ENCODE peak calls at places on chromosome 7, in four cellular contexts. J is neuronal stem cell, K is IMR-90, N is H1. P is an unnamed sample. For H3K4me1, the result is how much of the 10 kb centered on the place peaks cover.

GRCh38 chr7:151395036-151395367 is 14.8 kb downstream of the WDR86 start:
- DNase-seq in N (no peak), J (no peak), K (no peak), P (no peak)

GRCh38 chr7:129101746-129102145 is 42.8 kb upstream of the TSPAN33 start:
- DNase-seq in N (no peak), J (no peak), K (no peak), P (no peak)

GRCh38 chr7:85102813-85103350 is 84.0 kb downstream of the SEMA3D start:
- DNase-seq in N (no peak), K (peak), J (no peak), P (no peak)

GRCh38 chr7:40015790-40016296 is 65.8 kb downstream of the CDK13 start:
- DNase-seq in J (no peak), K (peak), N (no peak), P (no peak)

GRCh38 chr7:47866120-47866519 is 82.1 kb downstream of the PKD1L1 start:
- DNase-seq in J (no peak), K (peak), N (no peak), P (no peak)

GRCh38 chr7:100352984-100353684 is 4.8 kb upstream of the PILRB start:
- DNase-seq in K (no peak), N (no peak), J (no peak), P (no peak)

GRCh38 chr7:90025771-90026170 is 128.5 kb upstream of the STEAP1 start:
- DNase-seq in K (no peak), J (no peak), N (no peak), P (no peak)

GRCh38 chr7:920351-921070 is 34.0 kb downstream of the ADAP1 start:
- DNase-seq in J (no peak), N (peak), K (no peak), P (no peak)

GRCh38 chr7:46360811-46361210 is 439.7 kb upstream of the IGFBP3 start:
- DNase-seq in K (no peak), N (no peak), J (no peak), P (no peak)

GRCh38 chr7:78080241-78080640 is 281.7 kb downstream of the PHTF2 start:
- DNase-seq in J (no peak), K (no peak), N (no peak), P (no peak)

GRCh38 chr7:106891545-106892410 is 26.7 kb downstream of the PIK3CG start:
- DNase-seq in N (no peak), J (no peak), K (no peak), P (peak)

GRCh38 chr7:77316219-77316978 is 99.8 kb downstream of the GSAP start:
- DNase-seq in K (no peak), N (no peak), J (no peak), P (no peak)

GRCh38 chr7:30795161-30795943 is 24.1 kb downstream of the MINDY4 start:
- DNase-seq in J (no peak), K (no peak), N (no peak), P (peak)

GRCh38 chr7:18020138-18020715 is 7.4 kb downstream of the PRPS1L1 start:
- DNase-seq in N (no peak), K (no peak), J (no peak), P (peak)

GRCh38 chr7:98348726-98349474 is 52.0 kb downstream of the BAIAP2L1 start:
- DNase-seq in K (no peak), N (no peak), J (no peak), P (no peak)

GRCh38 chr7:121011401-121011800 is 22.9 kb downstream of the CPED1 start:
- DNase-seq in N (no peak), K (no peak), J (no peak), P (no peak)

DNA sequence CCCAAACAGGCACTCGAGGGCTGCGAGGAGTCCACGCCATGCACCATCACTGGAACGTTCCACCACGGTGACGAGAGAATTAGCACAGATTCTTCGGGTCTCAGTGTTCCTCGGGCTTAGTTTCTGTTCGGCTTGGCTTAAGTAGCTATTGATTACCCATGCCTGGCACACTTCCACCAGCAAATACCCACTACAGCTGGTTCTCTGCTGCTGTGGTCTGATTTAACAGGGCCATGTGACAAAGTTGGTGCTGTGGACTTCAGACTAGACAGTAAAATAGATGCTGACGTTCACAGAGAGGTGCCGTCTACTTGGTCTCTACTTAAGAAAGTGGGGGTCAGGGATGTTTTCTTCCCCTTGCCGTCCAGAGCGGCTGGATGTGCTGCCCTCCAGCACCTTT is 11.7 kb downstream of the GNA12 start:
- DNase-seq in K (no peak), J (no peak), N (no peak), P (no peak)
- H2BK120ac ChIP-seq in K (no peak), J (no peak), N (no peak), P (no peak)

GRCh38 chr7:31971049-31971665 is 99.0 kb downstream of the PDE1C start:
- DNase-seq in J (no peak), N (no peak), K (peak), P (no peak)
- H3K4me1 ChIP-seq in J (under half), N (under half), K (under half), P (under half)

GRCh38 chr7:94410471-94411466 is 16.1 kb downstream of the COL1A2 start:
- DNase-seq in J (no peak), N (no peak), K (no peak), P (no peak)
- H3K27ac ChIP-seq in J (no peak), N (no peak), K (peak), P (no peak)

DNA sequence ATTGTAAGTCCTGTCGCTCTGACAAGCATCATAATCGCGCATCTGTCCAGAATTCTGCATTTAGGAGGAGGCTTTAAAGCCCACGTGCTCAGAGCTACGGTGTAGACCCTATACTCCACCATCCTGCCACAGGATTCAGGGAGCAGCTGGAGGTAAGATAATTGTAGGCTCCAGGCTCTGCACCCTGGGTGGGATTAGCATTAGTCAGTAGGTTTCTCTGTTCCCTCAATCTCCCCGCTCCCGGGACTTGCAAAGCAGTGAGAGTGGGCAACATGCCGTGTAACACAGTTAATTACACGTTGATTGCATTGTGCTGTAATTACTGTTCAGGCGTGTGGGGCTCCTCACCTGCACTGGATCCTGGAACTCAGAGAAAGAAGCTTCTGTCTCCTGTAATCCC is 89.3 kb upstream of the CUX1 start:
- DNase-seq in N (no peak), J (no peak), K (no peak), P (no peak)
- H2BK120ac ChIP-seq in N (no peak), J (no peak), K (peak), P (no peak)

GRCh38 chr7:2980406-2981102 is 63.1 kb downstream of the CARD11 start:
- DNase-seq in N (no peak), K (no peak), J (no peak), P (no peak)

GRCh38 chr7:2978403-2978802 is 65.3 kb downstream of the CARD11 start:
- DNase-seq in J (no peak), N (peak), K (no peak), P (peak)

GRCh38 chr7:2979276-2979675 is 64.4 kb downstream of the CARD11 start:
- DNase-seq in J (no peak), N (no peak), K (no peak), P (no peak)

GRCh38 chr7:2981103-2981480 is 62.6 kb downstream of the CARD11 start:
- DNase-seq in J (no peak), N (no peak), K (no peak), P (no peak)

GRCh38 chr7:2979951-2980350 is 63.7 kb downstream of the CARD11 start:
- DNase-seq in N (no peak), J (no peak), K (no peak), P (no peak)
- H3K4me1 ChIP-seq in N (under half), J (under half), K (under half), P (under half)

GRCh38 chr7:4111166-4111565 is 570.9 kb upstream of the FOXK1 start:
- DNase-seq in K (no peak), J (no peak), N (no peak), P (no peak)

GRCh38 chr7:4108951-4109350 is 573.1 kb upstream of the FOXK1 start:
- DNase-seq in K (no peak), N (no peak), J (no peak), P (no peak)

GRCh38 chr7:4109481-4110110 is 572.5 kb upstream of the FOXK1 start:
- DNase-seq in K (no peak), N (no peak), J (no peak), P (no peak)

GRCh38 chr7:4113271-4113670 is 568.8 kb upstream of the FOXK1 start:
- DNase-seq in N (no peak), K (no peak), J (no peak), P (no peak)

GRCh38 chr7:4110438-4110837 is 571.7 kb upstream of the FOXK1 start:
- DNase-seq in J (no peak), K (no peak), N (no peak), P (no peak)
- H3K27ac ChIP-seq in J (no peak), K (no peak), N (no peak), P (no peak)

GRCh38 chr7:131190146-131190545 is 137.5 kb upstream of the MKLN1 start:
- DNase-seq in N (peak), J (no peak), K (peak), P (peak)
- H2BK120ac ChIP-seq in N (no peak), J (no peak), K (peak), P (no peak)